ENCODE peak calls at places on chromosomes 6 and 20, in four cellular contexts. H, T, Y and N are unnamed samples.

GRCh38 chr20:58018590-58018989 is 209.9 kb downstream of the ANKRD60 start:
- DNase-seq in H (no peak), T (no peak), Y (peak), N (no peak)

GRCh38 chr6:123811378-123811777 is 7.7 kb downstream of the NKAIN2 start:
- DNase-seq in H (no peak), T (no peak), Y (no peak), N (no peak)

GRCh38 chr6:5446362-5447075 is 185.2 kb downstream of the FARS2 start:
- DNase-seq in H (no peak), T (peak), Y (no peak), N (peak)

GRCh38 chr6:15352229-15352628 is 106.4 kb downstream of the JARID2 start:
- DNase-seq in H (no peak), T (peak), Y (no peak), N (no peak)

GRCh38 chr6:84284428-84285033 is 57.1 kb upstream of the CEP162 start:
- DNase-seq in H (no peak), T (peak), Y (no peak), N (no peak)

GRCh38 chr20:17558154-17558940 is 11.5 kb upstream of the DSTN start:
- DNase-seq in H (no peak), T (peak), Y (peak), N (peak)

GRCh38 chr6:136304410-136304809 is 14.8 kb upstream of the BCLAF1 start:
- DNase-seq in H (no peak), T (no peak), Y (no peak), N (no peak)

GRCh38 chr20:19252670-19253120 is 40.3 kb downstream of the SLC24A3 start:
- DNase-seq in H (no peak), T (peak), Y (no peak), N (no peak)

GRCh38 chr6:134517145-134517658 is 199.3 kb upstream of the SGK1 start:
- DNase-seq in H (peak), T (peak), Y (no peak), N (peak)

GRCh38 chr6:128275030-128275429 is 245.4 kb downstream of the PTPRK start:
- DNase-seq in H (no peak), T (peak), Y (no peak), N (peak)

GRCh38 chr6:161436106-161436876 is 162.4 kb upstream of the AGPAT4 start:
- DNase-seq in H (no peak), T (peak), Y (no peak), N (no peak)

GRCh38 chr20:33793011-33793931 is 17.9 kb upstream of the CHMP4B start:
- DNase-seq in H (no peak), T (no peak), Y (no peak), N (peak)

GRCh38 chr6:2630362-2630761 is 120.4 kb downstream of the MYLK4 start:
- DNase-seq in H (no peak), T (peak), Y (peak), N (peak)

GRCh38 chr6:44537306-44538049 is 150.0 kb downstream of the CDC5L start:
- DNase-seq in H (no peak), T (no peak), Y (no peak), N (no peak)

GRCh38 chr20:40101479-40102032 is 587.5 kb downstream of the MAFB start:
- DNase-seq in H (no peak), T (no peak), Y (no peak), N (no peak)

GRCh38 chr6:89997456-89998445 is 103.5 kb downstream of the GJA10 start:
- DNase-seq in H (no peak), T (no peak), Y (no peak), N (peak)

GRCh38 chr20:34798871-34799270 is 26.6 kb downstream of the NCOA6 start:
- DNase-seq in H (no peak), T (no peak), Y (no peak), N (no peak)

GRCh38 chr20:11995750-11996567 is 78.3 kb downstream of the BTBD3 start:
- DNase-seq in H (no peak), T (no peak), Y (no peak), N (peak)

GRCh38 chr20:818001-818664 is 15.4 kb upstream of the FAM110A start:
- DNase-seq in H (no peak), T (no peak), Y (no peak), N (no peak)

DNA sequence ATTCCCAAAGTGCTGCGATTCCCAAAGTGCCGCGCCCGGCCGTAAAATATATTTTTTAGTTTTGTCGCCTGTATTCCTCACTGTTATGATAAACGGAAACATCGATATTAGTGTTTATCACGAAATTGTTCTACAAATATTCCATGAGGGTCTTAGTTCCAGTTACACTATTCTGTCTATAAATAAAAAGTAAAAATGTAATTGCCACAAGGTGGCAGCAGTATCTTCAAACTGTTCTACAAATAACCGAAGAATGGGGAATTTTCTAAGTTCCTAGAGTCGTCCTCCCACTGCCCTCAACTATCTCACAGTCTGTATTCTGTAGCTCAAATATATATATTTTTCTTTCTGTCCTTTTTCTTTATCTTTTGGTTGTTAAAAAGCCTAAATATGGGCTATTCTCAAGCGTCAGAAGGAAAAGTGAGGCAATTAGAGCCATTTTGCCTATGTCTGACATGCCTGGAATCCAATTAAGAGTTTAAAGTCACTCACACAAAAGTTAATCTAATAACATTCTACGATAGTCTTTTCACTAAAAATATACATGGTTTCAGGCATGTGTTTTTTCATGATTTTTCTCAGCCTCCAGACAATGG is 14.1 kb upstream of the FAM162B start:
- DNase-seq in H (no peak), T (peak), Y (no peak), N (peak)
- TF ChIP-seq CTCF in H (no peak), T (peak), Y (peak), N (peak)

GRCh38 chr20:3710703-3711417 is 1.5 kb downstream of the SIGLEC1 start:
- DNase-seq in H (peak), T (peak), Y (no peak), N (peak)
- TF ChIP-seq CTCF in H (peak), T (peak), Y (peak), N (peak)

GRCh38 chr20:36202891-36203338 is 33.4 kb upstream of the AAR2 start:
- DNase-seq in H (peak), T (peak), Y (peak), N (peak)
- TF ChIP-seq CTCF in H (peak), T (peak), Y (peak), N (peak)

GRCh38 chr6:30898750-30899360 is 9.2 kb upstream of the GTF2H4 start:
- DNase-seq in H (no peak), T (no peak), Y (no peak), N (no peak)

GRCh38 chr6:30896541-30896940 is 11.5 kb upstream of the GTF2H4 start:
- DNase-seq in H (no peak), T (no peak), Y (no peak), N (no peak)

GRCh38 chr6:30894935-30895334 is 10.6 kb downstream of the DDR1 start:
- DNase-seq in H (no peak), T (no peak), Y (no peak), N (no peak)

GRCh38 chr6:30895343-30895742 is 11.0 kb downstream of the DDR1 start:
- DNase-seq in H (no peak), T (no peak), Y (no peak), N (no peak)

DNA sequence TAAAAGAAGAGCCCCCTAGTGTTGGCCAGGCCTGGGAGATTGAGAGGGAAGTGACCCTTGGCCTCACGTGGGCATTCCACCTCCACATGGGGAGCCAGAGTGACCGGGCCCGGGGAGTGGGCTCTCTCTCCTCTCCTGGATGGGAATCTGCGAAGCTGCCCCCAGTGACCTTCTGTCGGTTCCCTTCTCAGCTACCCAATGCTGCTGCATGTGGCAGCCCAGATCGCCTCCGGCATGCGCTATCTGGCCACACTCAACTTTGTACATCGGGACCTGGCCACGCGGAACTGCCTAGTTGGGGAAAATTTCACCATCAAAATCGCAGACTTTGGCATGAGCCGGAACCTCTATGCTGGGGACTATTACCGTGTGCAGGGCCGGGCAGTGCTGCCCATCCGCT is 10.1 kb upstream of the GTF2H4 start:
- DNase-seq in H (no peak), T (no peak), Y (no peak), N (no peak)
- TF ChIP-seq CTCF in H (no peak), T (no peak), Y (no peak), N (no peak)

GRCh38 chr6:35757461-35758123 is 18.8 kb upstream of the CLPSL2 start:
- DNase-seq in H (no peak), T (peak), Y (no peak), N (peak)
- TF ChIP-seq CTCF in H (no peak), T (peak), Y (peak), N (peak)